ENCODE peak calls at places on chromosome 15, in ten cellular contexts. F is adrenal gland, S is natural killer cell, X is choroid plexus epithelial cell, I is MM.1S, Z is MCF 10A, E is progenitor cell of endocrine pancreas, J is astrocyte, T is fibroblast of pulmonary artery, L is osteocyte. C is an unnamed sample.

GRCh38 chr15:90058308-90058707 is 44.0 kb downstream of the IDH2 start:
- DNase-seq in I (peak), T (no peak), S (no peak), Z (no peak), X (no peak), J (no peak), E (no peak), F (no peak), L (no peak), C (no peak)

GRCh38 chr15:99433026-99433756 is 132.6 kb upstream of the MEF2A start:
- DNase-seq in X (no peak), Z (peak), E (no peak), L (no peak), F (no peak), I (no peak), S (no peak), T (peak), J (no peak), C (no peak)

GRCh38 chr15:64010719-64011118 is 35.6 kb downstream of the DAPK2 start:
- DNase-seq in F (peak), T (peak), L (peak), X (peak), S (peak), I (no peak), E (no peak), J (peak), Z (peak), C (peak)

GRCh38 chr15:99042909-99043308 is 35.3 kb upstream of the PGPEP1L start:
- DNase-seq in Z (no peak), T (no peak), J (no peak), L (no peak), S (no peak), X (no peak), E (no peak), F (no peak), I (no peak), C (no peak)

GRCh38 chr15:59994855-59995557 is 9.1 kb upstream of the FOXB1 start:
- DNase-seq in J (no peak), E (no peak), L (no peak), F (no peak), I (no peak), T (no peak), Z (no peak), S (no peak), X (no peak), C (no peak)

GRCh38 chr15:67869700-67870099 is 29.9 kb upstream of the RNU6-1 start:
- DNase-seq in F (no peak), X (no peak), T (no peak), E (no peak), J (no peak), S (no peak), L (no peak), I (no peak), Z (no peak), C (no peak)

GRCh38 chr15:55267401-55268053 is 22.1 kb downstream of the RAB27A start:
- DNase-seq in I (no peak), T (peak), S (peak), Z (no peak), X (peak), J (peak), F (peak), L (no peak), E (no peak), C (peak)

GRCh38 chr15:44136991-44137477 is 58.0 kb downstream of the FRMD5 start:
- DNase-seq in S (no peak), T (no peak), J (no peak), F (no peak), Z (no peak), X (no peak), E (no peak), L (no peak), I (no peak), C (no peak)

GRCh38 chr15:75358771-75359536 is 9.5 kb downstream of the MAN2C1 start:
- DNase-seq in T (no peak), J (no peak), F (no peak), E (no peak), X (no peak), I (no peak), S (no peak), Z (no peak), L (no peak), C (no peak)

GRCh38 chr15:63605816-63606215 is 8.6 kb downstream of the FBXL22 start:
- DNase-seq in I (no peak), T (no peak), F (no peak), L (no peak), E (no peak), Z (no peak), J (no peak), X (no peak), S (no peak), C (no peak)

GRCh38 chr15:45089712-45090373 is 24.1 kb downstream of the DUOX2 start:
- DNase-seq in X (no peak), I (no peak), Z (no peak), F (no peak), J (no peak), L (no peak), E (no peak), S (no peak), T (no peak), C (no peak)

GRCh38 chr15:90697180-90697579 is 20.0 kb upstream of the BLM start:
- DNase-seq in T (no peak), I (peak), X (no peak), J (no peak), S (no peak), F (no peak), L (no peak), E (no peak), Z (no peak), C (no peak)

GRCh38 chr15:96974761-96975160 is 644.3 kb downstream of the NR2F2 start:
- DNase-seq in I (no peak), F (no peak), T (no peak), L (no peak), E (no peak), J (peak), Z (peak), S (no peak), X (no peak), C (no peak)

GRCh38 chr15:98554272-98555172 is 93.8 kb upstream of the IGF1R start:
- DNase-seq in X (no peak), E (no peak), F (no peak), I (no peak), J (no peak), L (no peak), Z (no peak), T (no peak), S (no peak), C (no peak)

GRCh38 chr15:93983501-93983900 is 247.9 kb upstream of the MCTP2 start:
- DNase-seq in T (no peak), J (no peak), Z (no peak), I (no peak), L (no peak), S (no peak), E (no peak), F (peak), X (no peak), C (no peak)

GRCh38 chr15:32824777-32825176 is 107.0 kb downstream of the GREM1 start:
- DNase-seq in S (no peak), J (peak), X (peak), I (no peak), Z (peak), F (no peak), L (no peak), E (no peak), T (peak), C (peak)

GRCh38 chr15:31511707-31512310 is 185.2 kb downstream of the KLF13 start:
- DNase-seq in I (no peak), Z (no peak), F (no peak), J (no peak), S (peak), E (no peak), L (no peak), T (no peak), X (no peak), C (no peak)

GRCh38 chr15:93359037-93359779 is 270.2 kb upstream of the RGMA start:
- DNase-seq in X (no peak), S (no peak), F (no peak), I (no peak), J (no peak), Z (peak), T (no peak), L (no peak), E (no peak), C (no peak)

GRCh38 chr15:43186003-43186353 is 775 bp downstream of the CCNDBP1 start:
- DNase-seq in L (no peak), F (peak), X (no peak), Z (peak), J (no peak), T (no peak), S (no peak), E (no peak), I (peak), C (no peak)

GRCh38 chr15:91849749-91850161 is 3.8 kb upstream of the SLCO3A1 start:
- DNase-seq in X (peak), L (peak), E (no peak), T (peak), I (peak), J (peak), S (no peak), Z (peak), F (peak), C (peak)

GRCh38 chr15:99090011-99090699 is 14.7 kb upstream of the SYNM start:
- DNase-seq in I (peak), T (no peak), E (no peak), X (peak), Z (no peak), F (no peak), S (peak), L (no peak), J (no peak), C (no peak)

GRCh38 chr15:40762919-40763800 is 708 bp upstream of the GCHFR start:
- DNase-seq in I (no peak), E (no peak), J (peak), L (no peak), X (peak), T (peak), Z (peak), F (peak), S (no peak), C (peak)

GRCh38 chr15:52568569-52569243 is at the start of gene ARPP19:
- DNase-seq in Z (peak), I (peak), F (peak), S (peak), L (peak), E (peak), T (peak), J (peak), X (peak), C (peak)

GRCh38 chr15:78492841-78493240 is 14.5 kb upstream of the HYKK start:
- DNase-seq in L (no peak), E (no peak), X (peak), J (peak), F (no peak), S (no peak), Z (no peak), T (peak), I (no peak), C (no peak)

GRCh38 chr15:93072440-93073394 is 16.3 kb downstream of the RGMA start:
- DNase-seq in I (no peak), J (peak), T (peak), F (peak), E (peak), L (peak), S (no peak), X (peak), Z (peak), C (peak)

GRCh38 chr15:30905821-30906220 is 2.1 kb downstream of the FAN1 start:
- DNase-seq in J (no peak), X (peak), Z (no peak), E (no peak), S (no peak), T (no peak), I (no peak), L (peak), F (no peak), C (no peak)

GRCh38 chr15:92161039-92161670 is 232.5 kb upstream of the ST8SIA2 start:
- DNase-seq in F (no peak), I (no peak), L (no peak), E (no peak), J (no peak), Z (no peak), S (no peak), T (no peak), X (no peak), C (no peak)

GRCh38 chr15:46277994-46278885 is 643.4 kb downstream of the SQOR start:
- DNase-seq in Z (no peak), L (no peak), X (no peak), E (no peak), S (no peak), J (no peak), F (no peak), I (no peak), T (no peak), C (no peak)

GRCh38 chr15:45333550-45333949 is 44.8 kb downstream of the GATM start:
- DNase-seq in F (peak), Z (peak), I (no peak), J (peak), E (no peak), T (peak), L (no peak), X (peak), S (no peak), C (peak)

GRCh38 chr15:87365221-87365620 is 891.3 kb downstream of the NTRK3 start:
- DNase-seq in X (peak), S (no peak), T (peak), J (peak), L (no peak), F (no peak), I (no peak), Z (peak), E (no peak), C (peak)

GRCh38 chr15:92473784-92474183 is 80.1 kb downstream of the ST8SIA2 start:
- DNase-seq in T (no peak), J (no peak), E (no peak), L (no peak), F (no peak), X (no peak), Z (no peak), I (no peak), S (no peak), C (no peak)

GRCh38 chr15:73986055-73986775 is 5.9 kb downstream of the STOML1 start:
- DNase-seq in S (no peak), I (no peak), T (no peak), J (no peak), X (no peak), F (no peak), L (no peak), Z (no peak), E (no peak), C (no peak)

GRCh38 chr15:44157679-44158078 is 37.4 kb downstream of the FRMD5 start:
- DNase-seq in J (peak), L (no peak), Z (no peak), X (peak), I (no peak), T (peak), E (no peak), S (no peak), F (no peak), C (peak)

GRCh38 chr15:69602921-69603320 is 150.3 kb downstream of the RPLP1 start:
- DNase-seq in I (no peak), L (no peak), J (no peak), X (no peak), F (no peak), Z (no peak), T (no peak), E (no peak), S (no peak), C (no peak)

GRCh38 chr15:69607101-69607500 is 154.5 kb downstream of the RPLP1 start:
- DNase-seq in X (peak), Z (peak), E (no peak), F (no peak), S (no peak), I (no peak), J (peak), T (peak), L (peak), C (no peak)

GRCh38 chr15:69603369-69604049 is 150.9 kb downstream of the RPLP1 start:
- DNase-seq in X (no peak), J (no peak), L (no peak), E (no peak), S (no peak), F (no peak), Z (no peak), T (no peak), I (no peak), C (no peak)

GRCh38 chr15:69602095-69602494 is 149.5 kb downstream of the RPLP1 start:
- DNase-seq in L (no peak), S (no peak), X (no peak), J (no peak), T (no peak), E (no peak), I (no peak), Z (no peak), F (no peak), C (no peak)

GRCh38 chr15:69604050-69604378 is 151.4 kb downstream of the RPLP1 start:
- DNase-seq in F (no peak), L (no peak), J (no peak), Z (no peak), S (no peak), I (no peak), X (peak), T (no peak), E (no peak), C (no peak)
- TF ChIP-seq CTCF in F (no peak), L (no peak), J (no peak), Z (no peak), S (no peak), I (peak), X (no peak), T (no peak), E (peak), C (no peak)

GRCh38 chr15:71841563-71841962 is 31.2 kb downstream of the NR2E3 start:
- DNase-seq in I (no peak), X (no peak), L (no peak), S (no peak), Z (no peak), J (no peak), F (no peak), E (no peak), T (no peak), C (no peak)
- TF ChIP-seq CTCF in I (no peak), X (no peak), L (no peak), S (no peak), Z (no peak), J (no peak), F (no peak), E (peak), T (no peak), C (no peak)

GRCh38 chr15:77112819-77113569 is 42.1 kb upstream of the TSPAN3 start:
- DNase-seq in L (no peak), S (no peak), I (no peak), T (no peak), J (no peak), X (no peak), Z (no peak), E (no peak), F (no peak), C (peak)
- TF ChIP-seq CTCF in L (no peak), S (no peak), I (no peak), T (no peak), J (no peak), X (peak), Z (no peak), E (no peak), F (no peak), C (no peak)

GRCh38 chr15:82810863-82811421 is 1.5 kb downstream of the WHAMM start:
- DNase-seq in T (peak), X (peak), Z (peak), L (no peak), E (no peak), F (no peak), S (no peak), J (peak), I (peak), C (no peak)

GRCh38 chr15:82809308-82810060 is at the start of gene WHAMM:
- DNase-seq in X (peak), E (peak), T (peak), L (peak), I (peak), Z (peak), F (peak), J (peak), S (peak), C (peak)

GRCh38 chr15:82808634-82809041 is 790 bp upstream of the WHAMM start:
- DNase-seq in E (no peak), F (no peak), T (no peak), L (no peak), X (no peak), Z (peak), S (no peak), I (peak), J (no peak), C (no peak)

GRCh38 chr15:82807920-82808633 is 1.4 kb upstream of the WHAMM start:
- DNase-seq in L (no peak), S (no peak), I (peak), Z (peak), X (no peak), J (no peak), T (no peak), F (no peak), E (no peak), C (no peak)

GRCh38 chr15:82810061-82810862 is 834 bp downstream of the WHAMM start:
- DNase-seq in X (peak), F (peak), J (peak), T (peak), S (peak), I (peak), E (peak), Z (peak), L (no peak), C (peak)
- TF ChIP-seq CTCF in X (no peak), F (no peak), J (no peak), T (no peak), S (no peak), I (no peak), E (no peak), Z (no peak), L (no peak), C (no peak)

DNA sequence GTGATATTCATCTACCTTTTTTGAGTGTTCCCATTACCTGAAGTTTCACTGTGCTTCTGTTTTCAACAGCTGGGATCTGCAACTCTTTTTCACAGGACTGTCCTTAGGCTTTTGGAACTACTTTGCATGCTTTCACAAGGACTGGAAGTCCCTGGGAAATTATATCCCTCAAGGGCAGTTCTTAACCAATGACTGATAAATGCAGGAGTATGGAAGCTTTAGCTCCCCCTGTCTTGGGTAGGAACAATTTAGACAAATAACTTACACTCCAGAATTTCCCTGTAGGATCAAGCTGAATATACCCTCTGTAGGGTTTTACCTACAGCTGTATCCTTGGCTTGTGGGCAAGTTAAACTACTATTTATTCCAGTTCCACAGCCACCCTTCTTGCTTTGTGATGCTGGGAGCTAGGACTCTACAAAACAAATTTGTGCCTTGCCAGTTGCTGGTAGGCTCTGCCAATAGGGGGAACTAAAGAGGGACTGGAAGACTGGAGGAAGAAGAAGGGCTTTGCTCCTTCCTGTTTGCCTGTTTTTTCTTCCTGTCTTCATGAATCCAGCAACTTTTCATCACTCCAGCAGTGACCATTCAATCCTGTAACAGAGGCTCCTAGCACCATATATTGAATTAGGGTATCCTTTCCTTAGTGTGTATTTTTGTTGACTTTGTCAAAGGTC is 6.8 kb upstream of the ZNF280D start:
- DNase-seq in T (no peak), Z (peak), S (no peak), J (no peak), E (no peak), X (no peak), I (no peak), L (no peak), F (no peak), C (no peak)
- TF ChIP-seq CTCF in T (peak), Z (peak), S (no peak), J (no peak), E (no peak), X (peak), I (peak), L (peak), F (no peak), C (no peak)

GRCh38 chr15:38112406-38112805 is 140.2 kb upstream of the SPRED1 start:
- DNase-seq in E (no peak), Z (no peak), F (no peak), S (no peak), I (no peak), L (no peak), J (no peak), T (no peak), X (no peak), C (no peak)

DNA sequence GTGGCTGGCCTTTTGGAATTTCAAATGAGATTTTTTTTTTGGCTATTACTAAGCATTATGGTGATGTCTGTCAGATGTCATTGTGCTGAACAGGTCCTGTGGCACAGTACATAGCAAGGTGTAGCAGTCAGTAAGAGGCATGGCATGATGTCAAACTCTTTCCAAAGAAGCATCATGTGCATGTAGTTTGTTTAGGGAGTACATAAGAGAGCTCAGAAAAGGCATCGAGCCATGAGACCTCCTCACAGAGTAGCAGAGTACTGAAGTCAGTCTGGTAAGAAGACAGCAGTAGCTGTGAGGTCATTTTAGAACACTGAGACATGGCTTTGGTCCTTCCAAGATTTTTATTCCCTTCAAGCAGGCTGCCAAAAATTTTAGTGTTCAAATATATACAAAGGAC is 134.9 kb upstream of the SPRED1 start:
- DNase-seq in Z (no peak), J (no peak), X (no peak), L (no peak), F (no peak), T (no peak), E (no peak), S (no peak), I (no peak), C (no peak)
- TF ChIP-seq CTCF in Z (no peak), J (no peak), X (no peak), L (no peak), F (no peak), T (no peak), E (no peak), S (no peak), I (no peak), C (no peak)

GRCh38 chr15:42133892-42134502 is 22.4 kb downstream of the PLA2G4F start:
- DNase-seq in F (peak), L (peak), Z (peak), T (peak), S (no peak), J (no peak), E (no peak), I (peak), X (peak), C (no peak)
- TF ChIP-seq CTCF in F (peak), L (peak), Z (peak), T (peak), S (peak), J (peak), E (peak), I (peak), X (peak), C (peak)